ENCODE peak calls at places on chromosomes 5 and 9, in four cellular contexts. A, N, S and R are unnamed samples.

GRCh38 chr9:22169243-22169642 is 160.1 kb upstream of the CDKN2B start:
- DNase-seq in A (no peak), N (peak), S (no peak), R (no peak)

GRCh38 chr9:91740713-91741112 is 209.3 kb downstream of the ROR2 start:
- DNase-seq in A (peak), N (peak), S (no peak), R (no peak)

GRCh38 chr9:4301971-4302427 is 2.1 kb upstream of the GLIS3 start:
- DNase-seq in A (peak), N (peak), S (no peak), R (no peak)

GRCh38 chr5:181173420-181174342 is 26.3 kb downstream of the OR2V2 start:
- DNase-seq in A (peak), N (peak), S (peak), R (peak)

GRCh38 chr5:32842798-32843531 is 131.8 kb downstream of the NPR3 start:
- DNase-seq in A (no peak), N (no peak), S (no peak), R (no peak)

GRCh38 chr5:96037128-96037527 is 75.5 kb upstream of the ELL2 start:
- DNase-seq in A (no peak), N (peak), S (no peak), R (no peak)

GRCh38 chr5:56200856-56201638 is 32.1 kb downstream of the ANKRD55 start:
- DNase-seq in A (peak), N (peak), S (peak), R (peak)

GRCh38 chr5:129177451-129177850 is 82.9 kb downstream of the ISOC1 start:
- DNase-seq in A (peak), N (no peak), S (no peak), R (no peak)

GRCh38 chr9:69380811-69381210 is 55.8 kb downstream of the ENTREP1 start:
- DNase-seq in A (no peak), N (peak), S (no peak), R (no peak)

DNA sequence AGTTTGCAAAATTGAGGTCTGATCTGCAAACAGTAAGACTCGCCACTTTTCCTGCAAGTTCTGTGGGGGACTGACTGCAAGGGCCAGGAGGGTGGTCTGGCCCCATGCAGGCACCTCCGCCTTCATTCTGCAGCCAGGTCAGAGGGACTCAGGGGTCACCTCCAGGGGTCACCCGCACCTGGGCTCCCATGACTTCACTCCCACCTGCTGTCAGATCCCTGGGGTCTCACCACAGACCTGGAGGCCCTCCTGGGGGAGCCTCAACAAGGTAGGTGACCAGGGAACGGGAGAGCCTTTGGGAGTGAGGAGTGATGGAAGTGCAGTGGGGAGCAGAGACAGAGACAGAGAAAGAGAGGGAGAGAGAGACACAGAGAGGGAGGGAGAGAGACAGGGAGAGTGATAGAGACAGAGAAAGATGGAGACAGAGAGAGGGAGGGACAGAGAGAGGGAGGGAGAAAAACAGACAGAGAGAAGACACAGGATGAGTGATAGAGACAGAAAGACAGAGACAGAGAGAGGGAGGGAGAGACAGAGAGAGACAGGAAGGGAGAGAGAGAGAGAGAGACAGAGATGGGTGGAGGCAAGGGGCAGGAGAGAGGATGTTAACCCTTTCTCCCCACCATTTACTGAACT is 41.5 kb upstream of the SLC6A19 start:
- DNase-seq in A (no peak), N (no peak), S (no peak), R (no peak)
- H3K56ac ChIP-seq in A (no peak), N (no peak), S (no peak), R (no peak)

GRCh38 chr9:13386324-13386723 is 106.8 kb upstream of the MPDZ start:
- DNase-seq in A (no peak), N (no peak), S (no peak), R (no peak)

GRCh38 chr9:13383216-13383615 is 103.7 kb upstream of the MPDZ start:
- DNase-seq in A (no peak), N (no peak), S (no peak), R (no peak)

GRCh38 chr9:13387668-13388124 is 108.2 kb upstream of the MPDZ start:
- DNase-seq in A (no peak), N (no peak), S (no peak), R (no peak)

GRCh38 chr9:13388157-13388556 is 108.7 kb upstream of the MPDZ start:
- DNase-seq in A (no peak), N (no peak), S (no peak), R (no peak)

DNA sequence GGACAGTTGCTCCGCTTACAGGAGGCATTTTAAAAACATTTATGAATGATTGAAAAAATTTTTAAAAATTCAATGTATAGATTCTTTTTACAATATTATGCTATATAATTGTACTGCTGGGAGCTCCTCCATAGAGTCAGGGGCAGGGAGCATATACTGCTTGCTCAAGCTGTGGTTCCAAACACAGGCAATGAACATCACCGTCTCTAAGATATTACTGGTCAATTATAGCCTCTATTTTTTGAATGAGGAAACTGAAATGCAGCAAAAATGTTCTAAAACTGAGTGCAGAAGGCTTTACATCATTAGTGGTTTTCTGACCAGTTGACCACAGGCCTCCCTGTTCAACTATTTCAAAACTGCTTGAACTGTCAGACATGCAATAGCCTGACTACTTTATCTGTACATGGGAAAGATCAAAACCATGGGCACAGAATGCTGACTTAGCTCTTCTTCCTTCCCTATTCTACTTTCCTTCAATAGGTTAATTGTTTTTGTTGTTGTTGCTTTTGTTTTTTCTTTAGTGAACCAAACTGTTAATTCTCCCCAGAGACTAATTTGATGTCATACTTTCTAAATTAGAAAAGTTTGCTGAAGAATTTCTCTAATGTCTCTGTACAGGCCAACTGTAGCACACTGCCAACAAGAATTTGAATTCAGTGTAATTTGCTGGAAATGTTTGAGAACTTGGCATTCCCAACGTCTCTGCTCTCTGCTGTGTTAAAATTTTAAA is 107.6 kb upstream of the MPDZ start:
- DNase-seq in A (no peak), N (peak), S (no peak), R (no peak)
- H3K56ac ChIP-seq in A (no peak), N (no peak), S (no peak), R (no peak)

GRCh38 chr9:107106416-107106815 is 176.7 kb upstream of the RAD23B start:
- DNase-seq in A (no peak), N (no peak), S (no peak), R (no peak)

GRCh38 chr9:107112707-107113243 is 170.3 kb upstream of the RAD23B start:
- DNase-seq in A (no peak), N (no peak), S (no peak), R (no peak)

GRCh38 chr9:107105784-107106183 is 177.3 kb upstream of the RAD23B start:
- DNase-seq in A (no peak), N (no peak), S (no peak), R (no peak)

GRCh38 chr9:107109324-107109723 is 173.8 kb upstream of the RAD23B start:
- DNase-seq in A (no peak), N (no peak), S (no peak), R (no peak)

DNA sequence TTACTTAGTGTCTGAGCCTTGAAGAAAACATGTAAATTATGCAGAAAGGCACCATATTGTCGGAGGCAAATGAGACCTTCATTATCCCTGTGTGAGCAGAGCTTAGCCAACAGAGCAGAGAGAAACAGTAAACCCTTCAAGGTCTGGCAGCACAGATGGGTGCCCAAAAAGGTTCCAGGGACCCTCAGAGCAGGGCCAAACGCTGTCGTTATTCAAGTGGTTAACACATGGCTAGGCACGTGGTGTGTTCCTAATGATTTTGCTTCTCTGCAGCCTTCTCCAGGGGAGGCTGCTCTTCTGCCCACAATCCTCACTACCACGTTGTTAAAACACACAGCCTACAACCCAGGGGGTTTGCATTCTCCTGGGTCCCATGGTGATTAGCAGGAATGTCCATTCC is 174.7 kb upstream of the RAD23B start:
- DNase-seq in A (no peak), N (no peak), S (no peak), R (no peak)
- H3K56ac ChIP-seq in A (no peak), N (no peak), S (no peak), R (no peak)

GRCh38 chr9:98538626-98539031 is 170.1 kb downstream of the GABBR2 start:
- DNase-seq in A (no peak), N (peak), S (no peak), R (no peak)

GRCh38 chr9:98539954-98540353 is 168.8 kb downstream of the GABBR2 start:
- DNase-seq in A (peak), N (peak), S (no peak), R (no peak)

GRCh38 chr9:98540476-98540875 is 168.3 kb downstream of the GABBR2 start:
- DNase-seq in A (no peak), N (no peak), S (no peak), R (no peak)

GRCh38 chr9:98536542-98537173 is 172.1 kb downstream of the GABBR2 start:
- DNase-seq in A (peak), N (no peak), S (peak), R (peak)

GRCh38 chr9:98538203-98538602 is 170.5 kb downstream of the GABBR2 start:
- DNase-seq in A (peak), N (no peak), S (no peak), R (no peak)
- H3K56ac ChIP-seq in A (no peak), N (no peak), S (no peak), R (no peak)